ENCODE peak calls at places on chromosomes 4 and X, in four cellular contexts. Z, W, H and F are unnamed samples.

GRCh38 chr4:3461515-3462291 is 1.4 kb upstream of the DOK7 start:
- DNase-seq in Z (no peak), W (no peak), H (no peak), F (no peak)

GRCh38 chr4:110641218-110641617 is 18.3 kb upstream of the PITX2 start:
- DNase-seq in Z (no peak), W (peak), H (no peak), F (no peak)

GRCh38 chr4:2078584-2078983 is 19.5 kb downstream of the NAT8L start:
- DNase-seq in Z (no peak), W (no peak), H (no peak), F (no peak)

GRCh38 chr4:100428051-100428450 is 89.8 kb downstream of the EMCN start:
- DNase-seq in Z (no peak), W (no peak), H (no peak), F (no peak)

GRCh38 chr4:182717788-182718583 is 199.2 kb downstream of the DCTD start:
- DNase-seq in Z (no peak), W (no peak), H (no peak), F (no peak)

GRCh38 chr4:3684546-3684945 is 81.6 kb upstream of the ADRA2C start:
- DNase-seq in Z (no peak), W (no peak), H (no peak), F (no peak)

GRCh38 chr4:90474484-90474883 is 347.3 kb downstream of the CCSER1 start:
- DNase-seq in Z (no peak), W (no peak), H (no peak), F (no peak)

GRCh38 chr4:38562751-38563198 is 101.2 kb upstream of the KLF3 start:
- DNase-seq in Z (no peak), W (no peak), H (no peak), F (peak)

GRCh38 chr4:82462415-82462831 is 32.0 kb downstream of the ENOPH1 start:
- DNase-seq in Z (peak), W (peak), H (peak), F (peak)

GRCh38 chr4:15004701-15005301 is 2.5 kb downstream of the CPEB2 start:
- DNase-seq in Z (no peak), W (peak), H (peak), F (peak)

GRCh38 chrX:80246273-80246672 is 174.0 kb upstream of the TENT5D start:
- DNase-seq in Z (no peak), W (no peak), H (no peak), F (no peak)

GRCh38 chrX:86714441-86714840 is 566.2 kb downstream of the DACH2 start:
- DNase-seq in Z (no peak), W (no peak), H (no peak), F (no peak)

GRCh38 chr4:3834921-3835521 is 68.8 kb downstream of the ADRA2C start:
- DNase-seq in Z (no peak), W (no peak), H (no peak), F (peak)

GRCh38 chr4:2871911-2872310 is 28.3 kb downstream of the ADD1 start:
- DNase-seq in Z (no peak), W (no peak), H (no peak), F (no peak)

GRCh38 chrX:41734530-41734929 is 10.5 kb downstream of the GPR82 start:
- DNase-seq in Z (peak), W (no peak), H (no peak), F (peak)

GRCh38 chr4:53598483-53598882 is 7.2 kb upstream of the LNX1 start:
- DNase-seq in Z (no peak), W (no peak), H (no peak), F (no peak)
- TF ChIP-seq RNF2 in Z (no peak), W (no peak), H (no peak), F (no peak)

GRCh38 chr4:185638093-185638492 is 102.8 kb upstream of the PDLIM3 start:
- DNase-seq in Z (no peak), W (no peak), H (no peak), F (no peak)

GRCh38 chr4:185640809-185641675 is 105.7 kb upstream of the PDLIM3 start:
- DNase-seq in Z (peak), W (no peak), H (peak), F (peak)

GRCh38 chr4:185634066-185634652 is 98.9 kb upstream of the PDLIM3 start:
- DNase-seq in Z (no peak), W (no peak), H (peak), F (peak)

GRCh38 chr4:185638548-185639301 is 103.4 kb upstream of the PDLIM3 start:
- DNase-seq in Z (no peak), W (peak), H (no peak), F (no peak)

GRCh38 chr4:185637162-185637875 is 102.0 kb upstream of the PDLIM3 start:
- DNase-seq in Z (no peak), W (no peak), H (no peak), F (no peak)
- TF ChIP-seq RNF2 in Z (no peak), W (no peak), H (no peak), F (no peak)

GRCh38 chrX:46376246-46376885 is 168.9 kb downstream of the ZNF674 start:
- DNase-seq in Z (peak), W (no peak), H (no peak), F (peak)
- TF ChIP-seq RNF2 in Z (no peak), W (no peak), H (no peak), F (no peak)

GRCh38 chrX:2958199-2958598 is 29.1 kb upstream of the ARSD start:
- DNase-seq in Z (no peak), W (no peak), H (no peak), F (no peak)

GRCh38 chrX:2967012-2967411 is 37.9 kb upstream of the ARSD start:
- DNase-seq in Z (no peak), W (no peak), H (no peak), F (no peak)

GRCh38 chrX:2965965-2966364 is 36.8 kb upstream of the ARSD start:
- DNase-seq in Z (no peak), W (no peak), H (no peak), F (no peak)

GRCh38 chrX:2960861-2961515 is 31.8 kb upstream of the ARSD start:
- DNase-seq in Z (no peak), W (peak), H (no peak), F (no peak)

DNA sequence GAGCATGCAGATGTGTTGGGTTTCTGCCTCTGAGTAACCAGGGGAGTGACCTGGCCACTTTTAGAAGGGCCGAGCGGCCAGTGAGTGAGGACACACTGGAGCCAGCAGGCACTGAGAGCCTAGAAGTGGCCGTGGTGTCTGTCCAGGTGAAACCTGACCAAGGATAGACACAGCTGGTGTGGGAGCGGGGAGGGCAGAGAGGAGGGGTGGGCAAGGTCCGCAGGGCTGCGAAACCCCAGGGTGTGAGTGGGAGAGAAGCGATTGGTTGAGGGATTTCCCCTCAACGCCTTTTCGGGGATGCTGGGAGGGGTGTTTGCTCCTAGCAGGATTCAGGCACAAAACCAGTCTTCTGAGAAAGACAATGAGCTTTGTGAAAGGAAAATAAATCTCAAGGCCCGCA is 33.2 kb upstream of the ARSD start:
- DNase-seq in Z (no peak), W (no peak), H (no peak), F (peak)
- TF ChIP-seq RNF2 in Z (no peak), W (no peak), H (no peak), F (no peak)

GRCh38 chr4:123406862-123407261 is 10.3 kb downstream of the SPRY1 start:
- DNase-seq in Z (no peak), W (no peak), H (no peak), F (no peak)
- TF ChIP-seq RNF2 in Z (no peak), W (no peak), H (no peak), F (no peak)

GRCh38 chrX:10189317-10190268 is 32.8 kb downstream of the CLCN4 start:
- DNase-seq in Z (peak), W (peak), H (peak), F (peak)
- TF ChIP-seq RNF2 in Z (no peak), W (no peak), H (no peak), F (no peak)

GRCh38 chr4:139857021-139857420 is 191.4 kb downstream of the MGST2 start:
- DNase-seq in Z (no peak), W (no peak), H (no peak), F (peak)
- TF ChIP-seq RNF2 in Z (no peak), W (no peak), H (no peak), F (no peak)